ENCODE peak calls at places on chromosomes 16 and 17, in seven cellular contexts. T is ovary, Z is mesothelial cell of epicardium, G is fibroblast of the conjunctiva, N is amygdala, U is A172, X is EL. K is an unnamed sample.

GRCh38 chr17:35981908-35982330 is 622 bp upstream of the CCL16 start:
- DNase-seq in X (no peak), U (no peak), N (no peak), T (no peak), Z (no peak), G (no peak), K (no peak)

GRCh38 chr16:1830213-1830612 is 3.2 kb downstream of the FAHD1 start:
- DNase-seq in N (no peak), Z (no peak), G (no peak), T (no peak), X (no peak), U (no peak), K (no peak)

GRCh38 chr17:9148908-9149536 is 127.7 kb downstream of the NTN1 start:
- DNase-seq in X (no peak), N (no peak), T (no peak), G (no peak), Z (no peak), U (no peak), K (no peak)

GRCh38 chr16:165539-166374 is at the start of gene HBM:
- DNase-seq in X (no peak), Z (no peak), T (no peak), N (no peak), G (no peak), U (no peak), K (no peak)

GRCh38 chr17:49016775-49017463 is 19.7 kb downstream of the IGF2BP1 start:
- DNase-seq in T (no peak), U (peak), X (peak), Z (no peak), N (no peak), G (peak), K (peak)

GRCh38 chr17:76197911-76198310 is 42.4 kb downstream of the RNF157 start:
- DNase-seq in X (no peak), U (no peak), Z (no peak), G (no peak), T (no peak), N (no peak), K (no peak)

GRCh38 chr17:70080541-70081347 is 5.7 kb downstream of the KCNJ16 start:
- DNase-seq in G (peak), X (no peak), N (no peak), Z (no peak), T (no peak), U (no peak), K (peak)

GRCh38 chr17:45578516-45579455 is 88.3 kb upstream of the PLEKHM1 start:
- DNase-seq in X (no peak), Z (no peak), T (no peak), U (no peak), G (no peak), N (no peak), K (no peak)

GRCh38 chr16:74626741-74627416 is 20.0 kb upstream of the GLG1 start:
- DNase-seq in N (no peak), X (no peak), G (no peak), T (no peak), U (no peak), Z (no peak), K (no peak)

GRCh38 chr16:55146939-55147338 is 177.1 kb upstream of the IRX6 start:
- DNase-seq in N (no peak), U (no peak), Z (no peak), T (no peak), X (no peak), G (no peak), K (no peak)

GRCh38 chr16:56606688-56607618 is 1.4 kb upstream of the MT2A start:
- DNase-seq in U (peak), G (peak), X (peak), N (no peak), T (peak), Z (no peak), K (peak)

GRCh38 chr16:3007059-3007956 is 5.4 kb upstream of the CLDN9 start:
- DNase-seq in Z (no peak), N (no peak), G (no peak), U (no peak), X (no peak), T (no peak), K (no peak)

GRCh38 chr16:27761816-27762215 is 211.9 kb downstream of the KATNIP start:
- DNase-seq in N (no peak), X (no peak), U (no peak), T (no peak), Z (no peak), G (no peak), K (peak)

GRCh38 chr17:55720917-55721836 is 1.5 kb downstream of the TMEM100 start:
- DNase-seq in T (no peak), X (no peak), N (no peak), Z (no peak), U (no peak), G (no peak), K (no peak)

K was measured in M059J.